ENCODE peak calls at places on chromosomes 13 and 19, in eight cellular contexts. One of them, this sample, is unnamed. For H3K27me3 and H3K4me1, the result is how much of the 10 kb centered on the place peaks cover.

GRCh38 chr19:58401825-58402433 is 6.5 kb downstream of the RNF225 start:
- DNase-seq in uterus: no peak
- DNase-seq in heart left ventricle: no peak
- DNase-seq in fibroblast of lung: no peak
- DNase-seq in neural progenitor cell: no peak
- DNase-seq in CD8-positive, alpha-beta T cell: no peak
- DNase-seq in H1: no peak
- DNase-seq in cardiac muscle cell: no peak
- DNase-seq in this sample: no peak

GRCh38 chr19:38596057-38596981 is 21.4 kb downstream of the MAP4K1 start:
- DNase-seq in fibroblast of lung: no peak
- DNase-seq in H1: peak
- DNase-seq in neural progenitor cell: peak
- DNase-seq in heart left ventricle: no peak
- DNase-seq in uterus: no peak
- DNase-seq in CD8-positive, alpha-beta T cell: no peak
- DNase-seq in cardiac muscle cell: peak
- DNase-seq in this sample: no peak

GRCh38 chr13:51849145-51850101 is 4.4 kb upstream of the TMEM272 start:
- DNase-seq in uterus: no peak
- DNase-seq in neural progenitor cell: peak
- DNase-seq in H1: peak
- DNase-seq in fibroblast of lung: peak
- DNase-seq in cardiac muscle cell: peak
- DNase-seq in heart left ventricle: no peak
- DNase-seq in CD8-positive, alpha-beta T cell: no peak
- DNase-seq in this sample: no peak

GRCh38 chr19:1122972-1123363 is 19.2 kb downstream of the GPX4 start:
- DNase-seq in uterus: peak
- DNase-seq in neural progenitor cell: peak
- DNase-seq in H1: peak
- DNase-seq in cardiac muscle cell: peak
- DNase-seq in fibroblast of lung: peak
- DNase-seq in CD8-positive, alpha-beta T cell: no peak
- DNase-seq in heart left ventricle: peak
- DNase-seq in this sample: no peak

GRCh38 chr19:1882786-1883692 is 2.3 kb downstream of the ABHD17A start:
- DNase-seq in cardiac muscle cell: no peak
- DNase-seq in uterus: no peak
- DNase-seq in heart left ventricle: no peak
- DNase-seq in CD8-positive, alpha-beta T cell: no peak
- DNase-seq in fibroblast of lung: no peak
- DNase-seq in neural progenitor cell: no peak
- DNase-seq in H1: no peak
- DNase-seq in this sample: no peak

GRCh38 chr13:33933810-33934209 is 115.9 kb downstream of the RFC3 start:
- DNase-seq in neural progenitor cell: no peak
- DNase-seq in fibroblast of lung: no peak
- DNase-seq in cardiac muscle cell: no peak
- DNase-seq in H1: no peak
- DNase-seq in heart left ventricle: no peak
- DNase-seq in uterus: no peak
- DNase-seq in CD8-positive, alpha-beta T cell: no peak
- DNase-seq in this sample: no peak

GRCh38 chr19:36060430-36060829 is 5.7 kb downstream of the WDR62 start:
- DNase-seq in fibroblast of lung: peak
- DNase-seq in H1: peak
- DNase-seq in CD8-positive, alpha-beta T cell: no peak
- DNase-seq in cardiac muscle cell: peak
- DNase-seq in uterus: peak
- DNase-seq in neural progenitor cell: peak
- DNase-seq in heart left ventricle: peak
- DNase-seq in this sample: no peak

GRCh38 chr19:1858412-1859081 is 4.8 kb downstream of the KLF16 start:
- DNase-seq in H1: no peak
- DNase-seq in cardiac muscle cell: no peak
- DNase-seq in fibroblast of lung: no peak
- DNase-seq in heart left ventricle: no peak
- DNase-seq in neural progenitor cell: no peak
- DNase-seq in uterus: no peak
- DNase-seq in CD8-positive, alpha-beta T cell: no peak
- DNase-seq in this sample: no peak

GRCh38 chr19:4814625-4815425 is 16.7 kb downstream of the TICAM1 start:
- DNase-seq in CD8-positive, alpha-beta T cell: no peak
- DNase-seq in fibroblast of lung: peak
- DNase-seq in neural progenitor cell: no peak
- DNase-seq in uterus: no peak
- DNase-seq in heart left ventricle: no peak
- DNase-seq in cardiac muscle cell: no peak
- DNase-seq in H1: no peak
- DNase-seq in this sample: no peak

GRCh38 chr19:17555929-17556813 is 722 bp downstream of the COLGALT1 start:
- DNase-seq in cardiac muscle cell: peak
- DNase-seq in CD8-positive, alpha-beta T cell: no peak
- DNase-seq in fibroblast of lung: peak
- DNase-seq in H1: peak
- DNase-seq in neural progenitor cell: peak
- DNase-seq in heart left ventricle: peak
- DNase-seq in uterus: peak
- DNase-seq in this sample: no peak

GRCh38 chr19:45781282-45782161 is 768 bp downstream of the DMPK start:
- DNase-seq in H1: no peak
- DNase-seq in heart left ventricle: no peak
- DNase-seq in uterus: peak
- DNase-seq in fibroblast of lung: no peak
- DNase-seq in CD8-positive, alpha-beta T cell: no peak
- DNase-seq in neural progenitor cell: no peak
- DNase-seq in cardiac muscle cell: no peak
- DNase-seq in this sample: no peak

GRCh38 chr19:37007587-37008220 is 70.5 kb upstream of the ZNF420 start:
- DNase-seq in cardiac muscle cell: no peak
- DNase-seq in CD8-positive, alpha-beta T cell: peak
- DNase-seq in heart left ventricle: peak
- DNase-seq in H1: no peak
- DNase-seq in fibroblast of lung: peak
- DNase-seq in uterus: no peak
- DNase-seq in neural progenitor cell: no peak
- DNase-seq in this sample: no peak

GRCh38 chr19:19230999-19231398 is 19.2 kb downstream of the NCAN start:
- DNase-seq in uterus: no peak
- DNase-seq in heart left ventricle: no peak
- DNase-seq in fibroblast of lung: no peak
- DNase-seq in neural progenitor cell: no peak
- DNase-seq in CD8-positive, alpha-beta T cell: no peak
- DNase-seq in cardiac muscle cell: no peak
- DNase-seq in H1: no peak
- DNase-seq in this sample: no peak

GRCh38 chr19:19229701-19230100 is 17.9 kb downstream of the NCAN start:
- DNase-seq in CD8-positive, alpha-beta T cell: no peak
- DNase-seq in H1: no peak
- DNase-seq in cardiac muscle cell: no peak
- DNase-seq in fibroblast of lung: no peak
- DNase-seq in uterus: no peak
- DNase-seq in neural progenitor cell: no peak
- DNase-seq in heart left ventricle: no peak
- DNase-seq in this sample: no peak

GRCh38 chr19:19227217-19227616 is 15.5 kb downstream of the NCAN start:
- DNase-seq in uterus: no peak
- DNase-seq in H1: no peak
- DNase-seq in cardiac muscle cell: no peak
- DNase-seq in neural progenitor cell: no peak
- DNase-seq in heart left ventricle: no peak
- DNase-seq in fibroblast of lung: no peak
- DNase-seq in CD8-positive, alpha-beta T cell: no peak
- DNase-seq in this sample: no peak

GRCh38 chr19:19232231-19232630 is 20.5 kb downstream of the NCAN start:
- DNase-seq in heart left ventricle: no peak
- DNase-seq in CD8-positive, alpha-beta T cell: no peak
- DNase-seq in neural progenitor cell: no peak
- DNase-seq in fibroblast of lung: no peak
- DNase-seq in cardiac muscle cell: no peak
- DNase-seq in uterus: no peak
- DNase-seq in H1: no peak
- DNase-seq in this sample: no peak

GRCh38 chr19:19230505-19230904 is 18.7 kb downstream of the NCAN start:
- DNase-seq in uterus: no peak
- DNase-seq in heart left ventricle: no peak
- DNase-seq in fibroblast of lung: no peak
- DNase-seq in H1: no peak
- DNase-seq in CD8-positive, alpha-beta T cell: no peak
- DNase-seq in neural progenitor cell: no peak
- DNase-seq in cardiac muscle cell: no peak
- DNase-seq in this sample: no peak
- H3K27me3 ChIP-seq in uterus: under half
- H3K27me3 ChIP-seq in heart left ventricle: under half
- H3K27me3 ChIP-seq in fibroblast of lung: under half
- H3K27me3 ChIP-seq in H1: under half
- H3K27me3 ChIP-seq in CD8-positive, alpha-beta T cell: under half
- H3K27me3 ChIP-seq in neural progenitor cell: under half
- H3K27me3 ChIP-seq in cardiac muscle cell: under half
- H3K27me3 ChIP-seq in this sample: under half

DNA sequence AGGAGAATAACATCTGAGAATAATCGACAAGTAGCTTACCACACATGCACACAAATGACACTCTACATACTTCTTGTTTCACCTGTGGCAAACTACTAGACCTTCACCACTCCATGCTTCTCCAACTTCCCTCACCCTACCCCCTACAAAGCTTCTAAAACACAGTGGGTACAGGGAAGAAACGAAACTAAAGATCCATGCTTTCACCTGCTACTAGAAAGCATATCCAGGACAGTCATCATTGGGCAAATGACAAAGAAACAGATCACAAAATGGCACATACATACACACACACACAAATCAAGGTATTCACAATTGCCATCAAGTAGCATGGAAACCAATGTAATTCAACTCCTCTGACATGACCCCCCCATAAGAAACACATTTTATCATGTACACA is 10.6 kb downstream of the BRD4 start:
- DNase-seq in neural progenitor cell: no peak
- DNase-seq in heart left ventricle: no peak
- DNase-seq in H1: no peak
- DNase-seq in fibroblast of lung: no peak
- DNase-seq in uterus: no peak
- DNase-seq in cardiac muscle cell: no peak
- DNase-seq in CD8-positive, alpha-beta T cell: no peak
- DNase-seq in this sample: no peak
- H3K4me1 ChIP-seq in neural progenitor cell: under half
- H3K4me1 ChIP-seq in heart left ventricle: half or more
- H3K4me1 ChIP-seq in H1: under half
- H3K4me1 ChIP-seq in fibroblast of lung: half or more
- H3K4me1 ChIP-seq in uterus: half or more
- H3K4me1 ChIP-seq in cardiac muscle cell: half or more
- H3K4me1 ChIP-seq in CD8-positive, alpha-beta T cell: half or more
- H3K4me1 ChIP-seq in this sample: half or more

DNA sequence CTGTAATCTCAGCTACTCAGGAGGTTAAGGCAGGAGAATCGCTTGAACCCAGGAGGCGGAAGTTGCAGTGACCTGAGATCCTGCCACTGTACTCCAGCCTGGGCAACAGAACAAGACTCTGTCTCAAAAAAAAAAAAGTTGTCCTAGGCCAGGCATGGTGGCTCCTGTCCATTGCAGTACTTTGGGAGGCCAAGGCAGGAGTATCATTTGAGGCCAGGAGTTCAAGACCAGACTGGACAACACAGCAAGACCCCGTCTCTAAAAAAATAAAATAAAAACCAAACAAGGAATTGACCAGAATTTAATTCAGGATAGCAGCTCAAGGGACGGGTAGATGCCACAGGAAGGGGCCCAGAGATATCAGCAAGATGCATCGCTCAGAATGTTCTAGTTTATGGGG is 4.9 kb downstream of the SULT2B1 start:
- DNase-seq in H1: no peak
- DNase-seq in neural progenitor cell: no peak
- DNase-seq in CD8-positive, alpha-beta T cell: no peak
- DNase-seq in heart left ventricle: no peak
- DNase-seq in cardiac muscle cell: no peak
- DNase-seq in uterus: no peak
- DNase-seq in fibroblast of lung: no peak
- DNase-seq in this sample: no peak
- H3K27me3 ChIP-seq in H1: under half
- H3K27me3 ChIP-seq in neural progenitor cell: under half
- H3K27me3 ChIP-seq in CD8-positive, alpha-beta T cell: under half
- H3K27me3 ChIP-seq in heart left ventricle: under half
- H3K27me3 ChIP-seq in cardiac muscle cell: under half
- H3K27me3 ChIP-seq in uterus: under half
- H3K27me3 ChIP-seq in fibroblast of lung: under half
- H3K27me3 ChIP-seq in this sample: under half

GRCh38 chr13:75514080-75515040 is 23.3 kb downstream of the COMMD6 start:
- DNase-seq in uterus: no peak
- DNase-seq in heart left ventricle: no peak
- DNase-seq in cardiac muscle cell: no peak
- DNase-seq in CD8-positive, alpha-beta T cell: no peak
- DNase-seq in fibroblast of lung: peak
- DNase-seq in H1: no peak
- DNase-seq in neural progenitor cell: no peak
- DNase-seq in this sample: no peak

GRCh38 chr13:75511226-75511625 is 26.4 kb downstream of the COMMD6 start:
- DNase-seq in fibroblast of lung: no peak
- DNase-seq in heart left ventricle: no peak
- DNase-seq in neural progenitor cell: no peak
- DNase-seq in H1: no peak
- DNase-seq in cardiac muscle cell: no peak
- DNase-seq in uterus: no peak
- DNase-seq in CD8-positive, alpha-beta T cell: no peak
- DNase-seq in this sample: no peak

GRCh38 chr13:75513271-75513670 is 24.4 kb downstream of the COMMD6 start:
- DNase-seq in uterus: no peak
- DNase-seq in CD8-positive, alpha-beta T cell: no peak
- DNase-seq in H1: no peak
- DNase-seq in heart left ventricle: no peak
- DNase-seq in cardiac muscle cell: no peak
- DNase-seq in neural progenitor cell: no peak
- DNase-seq in fibroblast of lung: no peak
- DNase-seq in this sample: no peak

GRCh38 chr13:75508002-75508548 is 26.1 kb upstream of the TBC1D4 start:
- DNase-seq in H1: no peak
- DNase-seq in heart left ventricle: no peak
- DNase-seq in neural progenitor cell: no peak
- DNase-seq in fibroblast of lung: no peak
- DNase-seq in cardiac muscle cell: no peak
- DNase-seq in CD8-positive, alpha-beta T cell: no peak
- DNase-seq in uterus: no peak
- DNase-seq in this sample: no peak

GRCh38 chr13:75512253-75512652 is 25.4 kb downstream of the COMMD6 start:
- DNase-seq in CD8-positive, alpha-beta T cell: no peak
- DNase-seq in uterus: no peak
- DNase-seq in neural progenitor cell: no peak
- DNase-seq in fibroblast of lung: no peak
- DNase-seq in heart left ventricle: no peak
- DNase-seq in H1: no peak
- DNase-seq in cardiac muscle cell: no peak
- DNase-seq in this sample: no peak
- H3K4me1 ChIP-seq in CD8-positive, alpha-beta T cell: under half
- H3K4me1 ChIP-seq in uterus: under half
- H3K4me1 ChIP-seq in neural progenitor cell: under half
- H3K4me1 ChIP-seq in fibroblast of lung: under half
- H3K4me1 ChIP-seq in heart left ventricle: under half
- H3K4me1 ChIP-seq in H1: under half
- H3K4me1 ChIP-seq in cardiac muscle cell: under half
- H3K4me1 ChIP-seq in this sample: under half